ENCODE peak calls at places on chromosomes 12 and 14, in nine cellular contexts. One of them, this sample, is unnamed.

GRCh38 chr12:40693503-40693863 is 1.2 kb downstream of the CNTN1 start:
- DNase-seq in ovary: peak; percentile 39
- DNase-seq in K562: no peak
- DNase-seq in lower lobe of right lung: peak; percentile 44
- DNase-seq in neural progenitor cell: peak; percentile 60
- DNase-seq in tibial artery: no peak
- DNase-seq in RWPE2: no peak
- DNase-seq in fibroblast of lung: no peak
- DNase-seq in cardiac muscle cell: no peak
- DNase-seq in this sample: peak; percentile 50

GRCh38 chr12:75781532-75782046 is 250.0 kb downstream of the PHLDA1 start:
- DNase-seq in fibroblast of lung: peak; percentile 57
- DNase-seq in tibial artery: no peak
- DNase-seq in lower lobe of right lung: no peak
- DNase-seq in ovary: no peak
- DNase-seq in neural progenitor cell: no peak
- DNase-seq in RWPE2: no peak
- DNase-seq in cardiac muscle cell: peak; percentile 89
- DNase-seq in K562: peak; percentile 32
- DNase-seq in this sample: no peak

GRCh38 chr12:132018193-132018916 is 68.6 kb downstream of the EP400 start:
- DNase-seq in lower lobe of right lung: peak; percentile 26
- DNase-seq in neural progenitor cell: no peak
- DNase-seq in K562: peak; percentile 38
- DNase-seq in tibial artery: no peak
- DNase-seq in fibroblast of lung: no peak
- DNase-seq in ovary: no peak
- DNase-seq in RWPE2: no peak
- DNase-seq in cardiac muscle cell: no peak
- DNase-seq in this sample: peak; percentile 21

GRCh38 chr14:56004807-56005579 is 113.2 kb upstream of the PELI2 start:
- DNase-seq in lower lobe of right lung: peak; percentile 52
- DNase-seq in cardiac muscle cell: peak; percentile 90
- DNase-seq in neural progenitor cell: peak; percentile 44
- DNase-seq in fibroblast of lung: peak; percentile 63
- DNase-seq in ovary: peak; percentile 52
- DNase-seq in RWPE2: no peak
- DNase-seq in K562: no peak
- DNase-seq in tibial artery: peak; percentile 26
- DNase-seq in this sample: no peak

GRCh38 chr14:62988967-62989366 is 56.3 kb downstream of the KCNH5 start:
- DNase-seq in fibroblast of lung: peak; percentile 59
- DNase-seq in ovary: no peak
- DNase-seq in RWPE2: no peak
- DNase-seq in lower lobe of right lung: no peak
- DNase-seq in tibial artery: no peak
- DNase-seq in cardiac muscle cell: peak; percentile 14
- DNase-seq in K562: no peak
- DNase-seq in neural progenitor cell: no peak
- DNase-seq in this sample: no peak

GRCh38 chr12:110002691-110003515 is 3.7 kb downstream of the ANKRD13A start:
- DNase-seq in neural progenitor cell: no peak
- DNase-seq in tibial artery: no peak
- DNase-seq in ovary: no peak
- DNase-seq in cardiac muscle cell: no peak
- DNase-seq in lower lobe of right lung: no peak
- DNase-seq in K562: no peak
- DNase-seq in fibroblast of lung: peak; percentile 43
- DNase-seq in RWPE2: peak; percentile 67
- DNase-seq in this sample: no peak

GRCh38 chr14:90649096-90649495 is 167.1 kb downstream of the TTC7B start:
- DNase-seq in fibroblast of lung: peak; percentile 67
- DNase-seq in lower lobe of right lung: no peak
- DNase-seq in ovary: no peak
- DNase-seq in tibial artery: no peak
- DNase-seq in neural progenitor cell: no peak
- DNase-seq in cardiac muscle cell: peak; percentile 65
- DNase-seq in K562: no peak
- DNase-seq in RWPE2: no peak
- DNase-seq in this sample: no peak

GRCh38 chr14:72518809-72519377 is 375.0 kb downstream of the DPF3 start:
- DNase-seq in fibroblast of lung: no peak
- DNase-seq in neural progenitor cell: no peak
- DNase-seq in cardiac muscle cell: no peak
- DNase-seq in K562: no peak
- DNase-seq in lower lobe of right lung: no peak
- DNase-seq in ovary: no peak
- DNase-seq in RWPE2: no peak
- DNase-seq in tibial artery: no peak
- DNase-seq in this sample: no peak

GRCh38 chr12:94258593-94258992 is 110.2 kb downstream of the PLXNC1 start:
- DNase-seq in fibroblast of lung: no peak
- DNase-seq in neural progenitor cell: no peak
- DNase-seq in RWPE2: no peak
- DNase-seq in tibial artery: no peak
- DNase-seq in K562: no peak
- DNase-seq in ovary: no peak
- DNase-seq in cardiac muscle cell: no peak
- DNase-seq in lower lobe of right lung: no peak
- DNase-seq in this sample: no peak

GRCh38 chr12:127781336-127781735 is 485.6 kb upstream of the TMEM132C start:
- DNase-seq in fibroblast of lung: no peak
- DNase-seq in neural progenitor cell: no peak
- DNase-seq in cardiac muscle cell: no peak
- DNase-seq in lower lobe of right lung: no peak
- DNase-seq in tibial artery: no peak
- DNase-seq in ovary: no peak
- DNase-seq in RWPE2: no peak
- DNase-seq in K562: no peak
- DNase-seq in this sample: no peak

GRCh38 chr14:69708586-69709169 is 58.3 kb upstream of the SRSF5 start:
- DNase-seq in fibroblast of lung: peak; percentile 22
- DNase-seq in ovary: no peak
- DNase-seq in lower lobe of right lung: no peak
- DNase-seq in RWPE2: no peak
- DNase-seq in K562: no peak
- DNase-seq in tibial artery: no peak
- DNase-seq in cardiac muscle cell: no peak
- DNase-seq in neural progenitor cell: peak; percentile 83
- DNase-seq in this sample: no peak

GRCh38 chr12:7935773-7936581 is at the start of gene SLC2A3:
- DNase-seq in lower lobe of right lung: no peak
- DNase-seq in RWPE2: no peak
- DNase-seq in K562: peak; percentile 68
- DNase-seq in neural progenitor cell: peak; percentile 72
- DNase-seq in ovary: peak; percentile 42
- DNase-seq in fibroblast of lung: peak; percentile 96
- DNase-seq in tibial artery: peak; percentile 57
- DNase-seq in cardiac muscle cell: peak; percentile 95
- DNase-seq in this sample: no peak

GRCh38 chr12:69435644-69436043 is 34.5 kb upstream of the FRS2 start:
- DNase-seq in ovary: no peak
- DNase-seq in RWPE2: no peak
- DNase-seq in cardiac muscle cell: peak; percentile 5
- DNase-seq in K562: no peak
- DNase-seq in fibroblast of lung: peak; percentile 12
- DNase-seq in tibial artery: no peak
- DNase-seq in lower lobe of right lung: no peak
- DNase-seq in neural progenitor cell: no peak
- DNase-seq in this sample: no peak

GRCh38 chr12:80269953-80270552 is 170.7 kb downstream of the OTOGL start:
- DNase-seq in neural progenitor cell: peak; percentile 62
- DNase-seq in cardiac muscle cell: peak; percentile 66
- DNase-seq in lower lobe of right lung: no peak
- DNase-seq in ovary: no peak
- DNase-seq in K562: peak; percentile 15
- DNase-seq in tibial artery: no peak
- DNase-seq in fibroblast of lung: peak; percentile 66
- DNase-seq in RWPE2: no peak
- DNase-seq in this sample: no peak

GRCh38 chr14:28157887-28158791 is 608.4 kb upstream of the FOXG1 start:
- DNase-seq in neural progenitor cell: no peak
- DNase-seq in ovary: no peak
- DNase-seq in K562: no peak
- DNase-seq in lower lobe of right lung: no peak
- DNase-seq in fibroblast of lung: no peak
- DNase-seq in cardiac muscle cell: no peak
- DNase-seq in tibial artery: no peak
- DNase-seq in RWPE2: no peak
- DNase-seq in this sample: no peak

GRCh38 chr14:99549684-99550083 is 54.3 kb downstream of the CCDC85C start:
- DNase-seq in tibial artery: no peak
- DNase-seq in ovary: no peak
- DNase-seq in K562: no peak
- DNase-seq in fibroblast of lung: no peak
- DNase-seq in cardiac muscle cell: peak; percentile 34
- DNase-seq in RWPE2: no peak
- DNase-seq in neural progenitor cell: no peak
- DNase-seq in lower lobe of right lung: no peak
- DNase-seq in this sample: no peak

GRCh38 chr14:100025111-100025510 is 40.1 kb upstream of the EVL start:
- DNase-seq in K562: peak; percentile 57
- DNase-seq in neural progenitor cell: peak; percentile 57
- DNase-seq in ovary: no peak
- DNase-seq in fibroblast of lung: peak; percentile 49
- DNase-seq in cardiac muscle cell: peak; percentile 47
- DNase-seq in tibial artery: no peak
- DNase-seq in RWPE2: no peak
- DNase-seq in lower lobe of right lung: peak; percentile 55
- DNase-seq in this sample: no peak

GRCh38 chr12:10235761-10236631 is 23.3 kb downstream of the GABARAPL1 start:
- DNase-seq in neural progenitor cell: peak; percentile 58
- DNase-seq in fibroblast of lung: peak; percentile 54
- DNase-seq in ovary: peak; percentile 22
- DNase-seq in lower lobe of right lung: no peak
- DNase-seq in K562: peak; percentile 45
- DNase-seq in RWPE2: no peak
- DNase-seq in cardiac muscle cell: peak; percentile 61
- DNase-seq in tibial artery: no peak
- DNase-seq in this sample: no peak

GRCh38 chr14:88421286-88421685 is 35.8 kb downstream of the SPATA7 start:
- DNase-seq in RWPE2: no peak
- DNase-seq in tibial artery: no peak
- DNase-seq in lower lobe of right lung: no peak
- DNase-seq in ovary: no peak
- DNase-seq in K562: no peak
- DNase-seq in fibroblast of lung: peak; percentile 4
- DNase-seq in cardiac muscle cell: peak; percentile 27
- DNase-seq in neural progenitor cell: no peak
- DNase-seq in this sample: no peak

GRCh38 chr14:61644834-61645233 is 50.5 kb upstream of the HIF1A start:
- DNase-seq in cardiac muscle cell: no peak
- DNase-seq in neural progenitor cell: peak; percentile 66
- DNase-seq in ovary: no peak
- DNase-seq in RWPE2: no peak
- DNase-seq in fibroblast of lung: peak; percentile 23
- DNase-seq in lower lobe of right lung: no peak
- DNase-seq in tibial artery: no peak
- DNase-seq in K562: no peak
- DNase-seq in this sample: no peak

DNA sequence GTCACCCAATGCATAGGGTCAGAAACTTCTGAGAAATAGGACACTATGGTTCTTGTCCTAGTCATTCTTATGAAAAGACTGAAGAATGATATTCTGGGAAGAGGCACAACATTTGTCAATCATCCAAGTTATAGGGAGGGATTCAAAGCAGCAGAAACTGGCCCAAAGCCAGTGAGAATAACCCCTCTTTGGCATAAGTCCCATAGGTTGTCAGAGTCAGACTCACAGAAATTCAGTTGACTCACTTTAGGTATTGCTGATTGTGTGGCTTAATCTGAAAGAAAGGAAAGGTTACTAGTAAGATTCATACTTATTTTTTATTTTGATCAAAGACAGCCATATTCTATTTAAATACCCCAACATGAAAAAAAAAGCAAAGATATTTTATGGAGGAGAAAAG is 151.0 kb downstream of the SRGAP1 start:
- DNase-seq in ovary: no peak
- DNase-seq in cardiac muscle cell: no peak
- DNase-seq in fibroblast of lung: no peak
- DNase-seq in tibial artery: no peak
- DNase-seq in RWPE2: no peak
- DNase-seq in K562: no peak
- DNase-seq in lower lobe of right lung: no peak
- DNase-seq in neural progenitor cell: no peak
- DNase-seq in this sample: no peak
- H3K27ac ChIP-seq in ovary: no peak overlapping the region
- H3K27ac ChIP-seq in cardiac muscle cell: no peak overlapping the region
- H3K27ac ChIP-seq in fibroblast of lung: no peak overlapping the region
- H3K27ac ChIP-seq in tibial artery: no peak overlapping the region
- H3K27ac ChIP-seq in RWPE2: peak overlapping the region; percentile 35
- H3K27ac ChIP-seq in K562: no peak overlapping the region
- H3K27ac ChIP-seq in lower lobe of right lung: no peak overlapping the region
- H3K27ac ChIP-seq in neural progenitor cell: no peak overlapping the region
- H3K27ac ChIP-seq in this sample: no peak overlapping the region

GRCh38 chr14:32100175-32100574 is 23.1 kb downstream of the ARHGAP5 start:
- DNase-seq in lower lobe of right lung: no peak
- DNase-seq in RWPE2: no peak
- DNase-seq in neural progenitor cell: no peak
- DNase-seq in K562: no peak
- DNase-seq in tibial artery: no peak
- DNase-seq in cardiac muscle cell: no peak
- DNase-seq in fibroblast of lung: no peak
- DNase-seq in ovary: no peak
- DNase-seq in this sample: no peak
- H3K4me3 ChIP-seq in lower lobe of right lung: no peak overlapping the region
- H3K4me3 ChIP-seq in RWPE2: no peak overlapping the region
- H3K4me3 ChIP-seq in neural progenitor cell: no peak overlapping the region
- H3K4me3 ChIP-seq in K562: no peak overlapping the region
- H3K4me3 ChIP-seq in tibial artery: no peak overlapping the region
- H3K4me3 ChIP-seq in cardiac muscle cell: no peak overlapping the region
- H3K4me3 ChIP-seq in fibroblast of lung: no peak overlapping the region
- H3K4me3 ChIP-seq in ovary: no peak overlapping the region
- H3K4me3 ChIP-seq in this sample: no peak overlapping the region

DNA sequence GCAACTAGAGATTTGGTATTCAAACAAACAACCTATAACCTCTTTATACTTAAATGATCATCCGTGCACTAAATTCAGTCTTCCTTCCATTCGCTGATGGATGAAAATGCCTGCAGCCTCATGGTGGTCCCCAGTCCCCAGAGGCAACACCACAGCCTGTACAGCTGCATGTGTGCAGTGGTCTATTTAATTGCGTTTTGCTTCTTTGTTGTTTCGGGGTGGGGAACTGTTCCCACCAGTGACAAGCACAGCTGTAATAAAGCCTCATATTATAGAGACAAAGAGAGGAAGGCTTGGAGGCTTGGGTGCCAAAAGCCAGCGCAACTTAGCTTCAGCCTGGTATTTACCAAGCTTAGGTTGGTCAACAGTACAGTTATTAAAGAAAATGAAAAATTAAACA is 3.9 kb upstream of the SELPLG start:
- DNase-seq in K562: no peak
- DNase-seq in RWPE2: no peak
- DNase-seq in tibial artery: no peak
- DNase-seq in fibroblast of lung: no peak
- DNase-seq in cardiac muscle cell: no peak
- DNase-seq in neural progenitor cell: no peak
- DNase-seq in ovary: no peak
- DNase-seq in lower lobe of right lung: no peak
- DNase-seq in this sample: no peak
- H3K4me1 ChIP-seq in K562: peaks cover 51% of the 10 kb centered on the region
- H3K4me1 ChIP-seq in RWPE2: peaks cover 6% of the 10 kb centered on the region
- H3K4me1 ChIP-seq in tibial artery: peaks cover 25% of the 10 kb centered on the region
- H3K4me1 ChIP-seq in fibroblast of lung: peaks cover 6% of the 10 kb centered on the region
- H3K4me1 ChIP-seq in cardiac muscle cell: peaks cover 39% of the 10 kb centered on the region
- H3K4me1 ChIP-seq in neural progenitor cell: peaks cover 55% of the 10 kb centered on the region
- H3K4me1 ChIP-seq in ovary: peaks cover 4% of the 10 kb centered on the region
- H3K4me1 ChIP-seq in lower lobe of right lung: peaks cover 79% of the 10 kb centered on the region
- H3K4me1 ChIP-seq in this sample: no peaks in the 10 kb centered on the region

GRCh38 chr14:24100982-24101494 is 6.9 kb downstream of the PCK2 start:
- DNase-seq in cardiac muscle cell: no peak
- DNase-seq in lower lobe of right lung: no peak
- DNase-seq in tibial artery: no peak
- DNase-seq in K562: no peak
- DNase-seq in ovary: no peak
- DNase-seq in RWPE2: no peak
- DNase-seq in fibroblast of lung: no peak
- DNase-seq in neural progenitor cell: no peak
- DNase-seq in this sample: no peak
- H3K27ac ChIP-seq in cardiac muscle cell: no peak overlapping the region
- H3K27ac ChIP-seq in lower lobe of right lung: no peak overlapping the region
- H3K27ac ChIP-seq in tibial artery: no peak overlapping the region
- H3K27ac ChIP-seq in K562: no peak overlapping the region
- H3K27ac ChIP-seq in ovary: no peak overlapping the region
- H3K27ac ChIP-seq in RWPE2: no peak overlapping the region
- H3K27ac ChIP-seq in fibroblast of lung: no peak overlapping the region
- H3K27ac ChIP-seq in neural progenitor cell: no peak overlapping the region
- H3K27ac ChIP-seq in this sample: no peak overlapping the region

This sample was measured in aorta.